ENCODE peak calls at places on chromosomes 5 and 9, in nine cellular contexts. One of them, this sample, is unnamed.

GRCh38 chr5:23303433-23303832 is 204.0 kb upstream of the PRDM9 start:
- DNase-seq in germinal center: no peak
- DNase-seq in cardiac septum: no peak
- DNase-seq in stimulated activated CD4-positive, alpha-beta T cell treated with anti-CD3 and anti-CD28 coated beads, Interleukin-15, amount 100 ng/mL, for 24 hours: no peak
- DNase-seq in CD4-positive, alpha-beta T cell: no peak
- DNase-seq in NCI-H748 treated with DMSO at 0.1 percent for 48 hours: no peak
- DNase-seq in amygdala: no peak
- DNase-seq in effector memory CD4-positive, alpha-beta T cell: no peak
- DNase-seq in SHP77: no peak
- DNase-seq in this sample: no peak

GRCh38 chr5:150245111-150245789 is 44.3 kb downstream of the CAMK2A start:
- DNase-seq in germinal center: no peak
- DNase-seq in cardiac septum: peak; percentile 90
- DNase-seq in stimulated activated CD4-positive, alpha-beta T cell treated with anti-CD3 and anti-CD28 coated beads, Interleukin-15, amount 100 ng/mL, for 24 hours: no peak
- DNase-seq in CD4-positive, alpha-beta T cell: no peak
- DNase-seq in NCI-H748 treated with DMSO at 0.1 percent for 48 hours: no peak
- DNase-seq in amygdala: no peak
- DNase-seq in effector memory CD4-positive, alpha-beta T cell: no peak
- DNase-seq in SHP77: no peak
- DNase-seq in this sample: no peak

GRCh38 chr5:5978501-5979361 is 399.6 kb downstream of the MED10 start:
- DNase-seq in germinal center: no peak
- DNase-seq in cardiac septum: no peak
- DNase-seq in stimulated activated CD4-positive, alpha-beta T cell treated with anti-CD3 and anti-CD28 coated beads, Interleukin-15, amount 100 ng/mL, for 24 hours: no peak
- DNase-seq in CD4-positive, alpha-beta T cell: no peak
- DNase-seq in NCI-H748 treated with DMSO at 0.1 percent for 48 hours: no peak
- DNase-seq in amygdala: no peak
- DNase-seq in effector memory CD4-positive, alpha-beta T cell: no peak
- DNase-seq in SHP77: no peak
- DNase-seq in this sample: no peak

GRCh38 chr5:28954074-28954473 is 1915.7 kb upstream of the CDH9 start:
- DNase-seq in germinal center: no peak
- DNase-seq in cardiac septum: no peak
- DNase-seq in stimulated activated CD4-positive, alpha-beta T cell treated with anti-CD3 and anti-CD28 coated beads, Interleukin-15, amount 100 ng/mL, for 24 hours: no peak
- DNase-seq in CD4-positive, alpha-beta T cell: no peak
- DNase-seq in NCI-H748 treated with DMSO at 0.1 percent for 48 hours: no peak
- DNase-seq in amygdala: no peak
- DNase-seq in effector memory CD4-positive, alpha-beta T cell: no peak
- DNase-seq in SHP77: no peak
- DNase-seq in this sample: no peak

GRCh38 chr5:124895236-124895635 is 148.8 kb upstream of the ZNF608 start:
- DNase-seq in germinal center: no peak
- DNase-seq in cardiac septum: no peak
- DNase-seq in stimulated activated CD4-positive, alpha-beta T cell treated with anti-CD3 and anti-CD28 coated beads, Interleukin-15, amount 100 ng/mL, for 24 hours: no peak
- DNase-seq in CD4-positive, alpha-beta T cell: no peak
- DNase-seq in NCI-H748 treated with DMSO at 0.1 percent for 48 hours: no peak
- DNase-seq in amygdala: no peak
- DNase-seq in effector memory CD4-positive, alpha-beta T cell: no peak
- DNase-seq in SHP77: no peak
- DNase-seq in this sample: no peak

GRCh38 chr5:82549263-82549662 is 271.1 kb upstream of the RPS23 start:
- DNase-seq in germinal center: no peak
- DNase-seq in cardiac septum: no peak
- DNase-seq in stimulated activated CD4-positive, alpha-beta T cell treated with anti-CD3 and anti-CD28 coated beads, Interleukin-15, amount 100 ng/mL, for 24 hours: no peak
- DNase-seq in CD4-positive, alpha-beta T cell: no peak
- DNase-seq in NCI-H748 treated with DMSO at 0.1 percent for 48 hours: no peak
- DNase-seq in amygdala: no peak
- DNase-seq in effector memory CD4-positive, alpha-beta T cell: no peak
- DNase-seq in SHP77: no peak
- DNase-seq in this sample: no peak

GRCh38 chr9:2570615-2571479 is 50.7 kb upstream of the VLDLR start:
- DNase-seq in germinal center: no peak
- DNase-seq in cardiac septum: peak; percentile 93
- DNase-seq in stimulated activated CD4-positive, alpha-beta T cell treated with anti-CD3 and anti-CD28 coated beads, Interleukin-15, amount 100 ng/mL, for 24 hours: peak; percentile 51
- DNase-seq in CD4-positive, alpha-beta T cell: no peak
- DNase-seq in NCI-H748 treated with DMSO at 0.1 percent for 48 hours: peak; percentile 86
- DNase-seq in amygdala: no peak
- DNase-seq in effector memory CD4-positive, alpha-beta T cell: no peak
- DNase-seq in SHP77: peak; percentile 87
- DNase-seq in this sample: no peak

GRCh38 chr5:143638654-143639053 is 173.3 kb upstream of the HMHB1 start:
- DNase-seq in germinal center: no peak
- DNase-seq in cardiac septum: no peak
- DNase-seq in stimulated activated CD4-positive, alpha-beta T cell treated with anti-CD3 and anti-CD28 coated beads, Interleukin-15, amount 100 ng/mL, for 24 hours: no peak
- DNase-seq in CD4-positive, alpha-beta T cell: no peak
- DNase-seq in NCI-H748 treated with DMSO at 0.1 percent for 48 hours: no peak
- DNase-seq in amygdala: no peak
- DNase-seq in effector memory CD4-positive, alpha-beta T cell: no peak
- DNase-seq in SHP77: peak; percentile 29
- DNase-seq in this sample: no peak

GRCh38 chr9:129319938-129320481 is 141.9 kb upstream of the IER5L start:
- DNase-seq in germinal center: no peak
- DNase-seq in cardiac septum: peak; percentile 55
- DNase-seq in stimulated activated CD4-positive, alpha-beta T cell treated with anti-CD3 and anti-CD28 coated beads, Interleukin-15, amount 100 ng/mL, for 24 hours: no peak
- DNase-seq in CD4-positive, alpha-beta T cell: no peak
- DNase-seq in NCI-H748 treated with DMSO at 0.1 percent for 48 hours: no peak
- DNase-seq in amygdala: no peak
- DNase-seq in effector memory CD4-positive, alpha-beta T cell: no peak
- DNase-seq in SHP77: no peak
- DNase-seq in this sample: no peak

GRCh38 chr5:37637165-37637845 is 202.5 kb downstream of the GDNF start:
- DNase-seq in germinal center: no peak
- DNase-seq in cardiac septum: no peak
- DNase-seq in stimulated activated CD4-positive, alpha-beta T cell treated with anti-CD3 and anti-CD28 coated beads, Interleukin-15, amount 100 ng/mL, for 24 hours: no peak
- DNase-seq in CD4-positive, alpha-beta T cell: no peak
- DNase-seq in NCI-H748 treated with DMSO at 0.1 percent for 48 hours: no peak
- DNase-seq in amygdala: no peak
- DNase-seq in effector memory CD4-positive, alpha-beta T cell: no peak
- DNase-seq in SHP77: no peak
- DNase-seq in this sample: no peak

GRCh38 chr5:98108497-98108896 is 665.0 kb upstream of the RGMB start:
- DNase-seq in germinal center: no peak
- DNase-seq in cardiac septum: no peak
- DNase-seq in stimulated activated CD4-positive, alpha-beta T cell treated with anti-CD3 and anti-CD28 coated beads, Interleukin-15, amount 100 ng/mL, for 24 hours: no peak
- DNase-seq in CD4-positive, alpha-beta T cell: no peak
- DNase-seq in NCI-H748 treated with DMSO at 0.1 percent for 48 hours: no peak
- DNase-seq in amygdala: no peak
- DNase-seq in effector memory CD4-positive, alpha-beta T cell: no peak
- DNase-seq in SHP77: no peak
- DNase-seq in this sample: no peak

GRCh38 chr9:94150890-94151660 is 66.8 kb downstream of the PTPDC1 start:
- DNase-seq in germinal center: no peak
- DNase-seq in cardiac septum: no peak
- DNase-seq in stimulated activated CD4-positive, alpha-beta T cell treated with anti-CD3 and anti-CD28 coated beads, Interleukin-15, amount 100 ng/mL, for 24 hours: no peak
- DNase-seq in CD4-positive, alpha-beta T cell: no peak
- DNase-seq in NCI-H748 treated with DMSO at 0.1 percent for 48 hours: no peak
- DNase-seq in amygdala: no peak
- DNase-seq in effector memory CD4-positive, alpha-beta T cell: no peak
- DNase-seq in SHP77: no peak
- DNase-seq in this sample: no peak

GRCh38 chr5:407801-408268 is 35.1 kb upstream of the EXOC3 start:
- DNase-seq in germinal center: no peak
- DNase-seq in cardiac septum: peak; percentile 60
- DNase-seq in stimulated activated CD4-positive, alpha-beta T cell treated with anti-CD3 and anti-CD28 coated beads, Interleukin-15, amount 100 ng/mL, for 24 hours: peak; percentile 1
- DNase-seq in CD4-positive, alpha-beta T cell: no peak
- DNase-seq in NCI-H748 treated with DMSO at 0.1 percent for 48 hours: no peak
- DNase-seq in amygdala: no peak
- DNase-seq in effector memory CD4-positive, alpha-beta T cell: no peak
- DNase-seq in SHP77: no peak
- DNase-seq in this sample: no peak

GRCh38 chr9:8205580-8205979 is 406.0 kb upstream of the DMAC1 start:
- DNase-seq in germinal center: no peak
- DNase-seq in cardiac septum: no peak
- DNase-seq in stimulated activated CD4-positive, alpha-beta T cell treated with anti-CD3 and anti-CD28 coated beads, Interleukin-15, amount 100 ng/mL, for 24 hours: no peak
- DNase-seq in CD4-positive, alpha-beta T cell: no peak
- DNase-seq in NCI-H748 treated with DMSO at 0.1 percent for 48 hours: no peak
- DNase-seq in amygdala: no peak
- DNase-seq in effector memory CD4-positive, alpha-beta T cell: no peak
- DNase-seq in SHP77: no peak
- DNase-seq in this sample: no peak

GRCh38 chr5:112548246-112548982 is 129.3 kb upstream of the EPB41L4A start:
- DNase-seq in germinal center: no peak
- DNase-seq in cardiac septum: no peak
- DNase-seq in stimulated activated CD4-positive, alpha-beta T cell treated with anti-CD3 and anti-CD28 coated beads, Interleukin-15, amount 100 ng/mL, for 24 hours: no peak
- DNase-seq in CD4-positive, alpha-beta T cell: no peak
- DNase-seq in NCI-H748 treated with DMSO at 0.1 percent for 48 hours: no peak
- DNase-seq in amygdala: no peak
- DNase-seq in effector memory CD4-positive, alpha-beta T cell: no peak
- DNase-seq in SHP77: no peak
- DNase-seq in this sample: no peak